ENCODE peak calls at places on chromosomes 5 and 9, in seven cellular contexts. G is cardiac muscle cell, K is upper lobe of right lung, W is fibroblast of the aortic adventitia, U is SK-N-SH, B is PC-9, L is tibial artery. Q is an unnamed sample.

GRCh38 chr5:56919942-56920662 is 10.7 kb downstream of the SETD9 start:
- DNase-seq in B (no peak), L (no peak), K (no peak), W (no peak), G (no peak), U (no peak), Q (no peak)

GRCh38 chr5:77560677-77561263 is 68.7 kb upstream of the WDR41 start:
- DNase-seq in U (peak; percentile 40), K (no peak), L (no peak), B (no peak), W (peak; percentile 66), G (peak; percentile 71), Q (no peak)

GRCh38 chr5:173062141-173062540 is 6.0 kb downstream of the CREBRF start:
- DNase-seq in K (no peak), L (no peak), U (no peak), W (no peak), G (no peak), B (no peak), Q (no peak)

GRCh38 chr9:34492051-34492450 is 30.7 kb downstream of the ENHO start:
- DNase-seq in B (no peak), L (no peak), G (no peak), U (peak; percentile 37), K (no peak), W (no peak), Q (no peak)

GRCh38 chr5:134554319-134555222 is 29.1 kb downstream of the JADE2 start:
- DNase-seq in G (peak; percentile 90), W (peak; percentile 96), L (peak; percentile 68), B (peak; percentile 35), U (peak; percentile 83), K (no peak), Q (no peak)

GRCh38 chr9:3908731-3909130 is 382.9 kb upstream of the RFX3 start:
- DNase-seq in K (no peak), B (no peak), L (no peak), W (peak; percentile 75), U (no peak), G (peak; percentile 46), Q (no peak)

GRCh38 chr9:15403155-15403554 is 19.5 kb upstream of the SNAPC3 start:
- DNase-seq in W (no peak), B (no peak), G (no peak), U (peak; percentile 42), K (no peak), L (no peak), Q (no peak)

GRCh38 chr9:98866435-98867108 is 59.1 kb downstream of the GALNT12 start:
- DNase-seq in G (no peak), K (no peak), L (no peak), B (no peak), U (no peak), W (peak; percentile 44), Q (no peak)

GRCh38 chr5:32312194-32312681 is 501 bp downstream of the MTMR12 start:
- DNase-seq in K (peak; percentile 87), B (peak; percentile 73), W (peak; percentile 68), G (peak; percentile 81), U (peak; percentile 71), L (peak; percentile 64), Q (peak; percentile 75)

GRCh38 chr9:10875752-10876151 is 262.9 kb upstream of the PTPRD start:
- DNase-seq in K (no peak), U (no peak), G (peak; percentile 49), W (peak; percentile 33), L (no peak), B (no peak), Q (no peak)

GRCh38 chr9:137240321-137240840 is 706 bp upstream of the TUBB4B start:
- DNase-seq in B (peak; percentile 82), U (peak; percentile 84), L (peak; percentile 73), K (peak; percentile 93), W (peak; percentile 71), G (peak; percentile 84), Q (no peak)

DNA sequence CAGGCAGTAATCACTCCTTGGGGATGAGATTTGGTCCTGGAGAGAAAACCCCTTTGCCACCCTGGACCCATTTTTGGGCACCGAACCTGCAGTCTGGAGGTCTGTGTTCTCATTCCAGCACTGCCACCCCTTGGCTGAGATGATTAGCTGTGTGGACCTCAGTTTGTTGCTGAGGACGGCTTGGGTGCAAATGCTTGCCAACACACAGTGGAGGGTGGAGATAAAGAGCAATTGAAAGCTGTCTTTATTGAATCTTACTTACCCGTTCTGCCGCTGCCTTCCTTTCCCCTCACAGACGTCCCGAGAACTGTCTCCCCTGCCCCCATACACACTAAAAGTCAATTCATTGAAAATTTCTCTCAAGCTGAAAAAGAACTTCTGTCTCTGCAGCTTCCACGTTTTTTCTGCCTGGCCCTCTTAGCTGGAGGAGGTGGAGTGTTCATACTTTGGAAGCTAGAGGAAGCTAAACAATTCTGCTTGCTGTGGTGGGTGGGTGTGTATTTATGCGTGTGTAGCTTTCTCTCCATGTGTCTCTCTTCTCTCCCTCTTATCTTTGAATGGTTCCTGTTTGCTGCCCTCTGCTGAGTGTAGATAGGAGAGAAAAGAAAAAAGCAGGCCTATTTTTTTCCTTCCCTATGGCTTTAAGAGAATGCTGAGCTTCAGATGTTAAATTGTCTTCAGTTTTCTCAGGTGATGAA is 6.6 kb downstream of the GALNT10 start:
- DNase-seq in K (no peak), B (no peak), L (no peak), U (peak; percentile 59), W (peak; percentile 80), G (peak; percentile 80), Q (no peak)
- TF ChIP-seq CTCF in K (peak; percentile 31), B (peak; percentile 46), L (no peak), U (peak; percentile 51), W (peak; percentile 59), G (peak; percentile 47), Q (peak; percentile 62)

DNA sequence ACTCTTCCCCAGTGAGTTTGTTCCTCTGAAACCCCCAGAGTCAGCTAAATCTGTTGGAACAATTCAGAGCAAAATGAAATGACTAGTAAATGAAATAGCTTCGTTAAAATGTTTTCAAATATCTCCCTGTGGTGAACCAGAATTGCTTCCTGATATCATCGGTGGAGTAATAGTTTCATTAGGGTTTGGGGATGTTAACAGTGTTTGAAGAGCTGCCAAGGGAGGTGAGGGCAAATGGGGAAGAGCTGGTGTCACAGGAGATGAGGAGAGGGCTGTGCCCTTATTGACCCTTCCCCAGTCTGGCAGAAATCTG is 4.3 kb upstream of the C7 start:
- DNase-seq in G (no peak), U (peak; percentile 15), K (no peak), W (no peak), B (no peak), L (no peak), Q (no peak)
- TF ChIP-seq CTCF in G (no peak), U (no peak), K (no peak), W (no peak), B (peak; percentile 6), L (no peak), Q (no peak)

GRCh38 chr9:94625835-94626234 is 13.5 kb downstream of the FBP1 start:
- DNase-seq in K (no peak), W (no peak), B (no peak), L (no peak), G (no peak), U (no peak), Q (no peak)

GRCh38 chr9:94627287-94627686 is 12.0 kb downstream of the FBP1 start:
- DNase-seq in K (no peak), W (no peak), L (no peak), G (no peak), B (no peak), U (no peak), Q (no peak)

GRCh38 chr9:94624621-94625020 is 14.7 kb downstream of the FBP1 start:
- DNase-seq in L (no peak), W (peak; percentile 43), B (no peak), U (no peak), G (no peak), K (no peak), Q (no peak)

GRCh38 chr9:94622087-94622486 is 17.2 kb downstream of the FBP1 start:
- DNase-seq in G (no peak), U (no peak), K (no peak), B (no peak), L (no peak), W (no peak), Q (no peak)

DNA sequence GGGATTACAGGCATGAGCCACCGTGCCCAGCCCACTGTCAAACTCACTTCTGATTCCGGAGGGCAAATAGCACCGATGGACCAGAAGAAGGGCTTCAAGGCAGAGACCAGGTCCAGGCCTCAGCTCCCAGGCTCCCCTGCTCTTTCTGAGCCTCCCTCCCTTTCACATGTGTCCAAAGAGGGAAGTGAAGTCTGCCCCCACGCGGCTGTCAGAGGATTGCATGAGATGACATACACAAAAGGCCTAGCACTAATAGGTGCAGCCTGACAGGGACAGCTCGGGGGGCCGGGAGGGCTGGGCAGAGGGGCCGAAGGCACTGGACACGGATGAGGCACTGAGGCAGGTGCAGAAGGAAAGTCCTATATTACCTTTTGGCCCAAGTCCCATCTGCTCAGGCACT is 16.1 kb downstream of the FBP1 start:
- DNase-seq in U (peak; percentile 67), G (peak; percentile 52), W (no peak), K (peak; percentile 73), L (peak; percentile 28), B (no peak), Q (no peak)
- TF ChIP-seq CTCF in U (peak; percentile 45), G (peak; percentile 46), W (peak; percentile 23), K (peak; percentile 29), L (no peak), B (no peak), Q (peak; percentile 69)

DNA sequence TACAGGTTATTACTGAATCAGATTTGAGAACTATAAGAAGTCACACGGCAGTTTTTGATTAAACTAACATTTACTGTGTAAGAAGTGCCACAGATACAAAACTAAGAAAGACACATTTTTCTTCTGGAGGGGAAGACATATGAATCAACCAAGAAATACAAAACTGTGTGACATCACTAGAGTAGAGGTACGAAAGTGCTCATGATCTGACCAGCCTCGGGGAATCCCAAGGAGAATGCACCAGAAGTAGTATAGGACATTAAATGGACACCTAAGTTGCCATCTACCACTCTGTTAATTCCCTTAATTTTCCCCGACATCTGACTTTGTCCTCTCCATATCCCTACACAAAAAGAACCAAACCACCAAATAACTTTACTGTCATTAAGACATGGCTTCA is 5.3 kb upstream of the IFNK start:
- DNase-seq in G (no peak), W (no peak), L (no peak), U (no peak), B (no peak), K (no peak), Q (no peak)
- TF ChIP-seq CTCF in G (no peak), W (no peak), L (no peak), U (no peak), B (no peak), K (no peak), Q (no peak)

GRCh38 chr9:37027582-37028424 is 6.3 kb downstream of the PAX5 start:
- DNase-seq in W (peak; percentile 80), B (peak; percentile 82), K (peak; percentile 90), U (peak; percentile 99), G (peak; percentile 97), L (peak; percentile 62), Q (peak; percentile 95)
- TF ChIP-seq CTCF in W (no peak), B (no peak), K (no peak), U (no peak), G (no peak), L (no peak), Q (peak; percentile 19)

GRCh38 chr9:16459421-16460148 is 410.9 kb downstream of the BNC2 start:
- DNase-seq in W (no peak), L (no peak), U (no peak), G (peak; percentile 31), B (no peak), K (no peak), Q (no peak)
- TF ChIP-seq CTCF in W (no peak), L (no peak), U (no peak), G (no peak), B (no peak), K (no peak), Q (no peak)

GRCh38 chr5:179267071-179267670 is 78.1 kb downstream of the ADAMTS2 start:
- DNase-seq in K (peak; percentile 57), W (no peak), U (peak; percentile 63), G (no peak), B (no peak), L (peak; percentile 23), Q (peak; percentile 58)
- TF ChIP-seq CTCF in K (no peak), W (no peak), U (no peak), G (no peak), B (no peak), L (no peak), Q (no peak)

Q was measured in type B pancreatic cell.